ENCODE peak calls at places on chromosomes 3 and 15, in ten cellular contexts. O, Z, Q, K, F, L, J, S, P and T are unnamed samples.

GRCh38 chr3:45644063-45644462 is 45.1 kb upstream of the SACM1L start:
- DNase-seq in S (no peak), P (no peak), K (no peak), J (no peak), Z (peak), O (no peak), Q (no peak), L (no peak), F (no peak), T (no peak)

GRCh38 chr3:24351779-24352469 is 142.7 kb downstream of the THRB start:
- DNase-seq in L (no peak), S (no peak), P (no peak), F (no peak), Q (no peak), J (no peak), Z (peak), K (peak), O (no peak), T (no peak)

GRCh38 chr3:73561494-73561893 is 63.2 kb downstream of the PDZRN3 start:
- DNase-seq in L (no peak), J (no peak), Q (no peak), Z (no peak), P (no peak), F (no peak), K (no peak), S (no peak), O (no peak), T (no peak)

GRCh38 chr15:91021516-91022074 is 799 bp downstream of the VPS33B start:
- DNase-seq in J (no peak), K (no peak), P (no peak), S (no peak), Q (peak), F (no peak), Z (peak), L (no peak), O (no peak), T (no peak)

GRCh38 chr3:97793415-97794019 is 28.3 kb upstream of the CRYBG3 start:
- DNase-seq in J (no peak), K (no peak), Z (peak), L (no peak), S (no peak), Q (no peak), P (peak), O (peak), F (no peak), T (peak)

GRCh38 chr3:159866201-159866746 is 122.4 kb upstream of the IL12A start:
- DNase-seq in L (no peak), Q (no peak), S (no peak), J (no peak), F (no peak), P (no peak), Z (peak), O (no peak), K (no peak), T (no peak)

GRCh38 chr3:153897842-153898241 is 223.3 kb upstream of the ARHGEF26 start:
- DNase-seq in F (no peak), L (no peak), S (no peak), O (peak), K (no peak), Q (no peak), P (no peak), J (no peak), Z (no peak), T (no peak)

GRCh38 chr15:35507932-35508638 is 37.9 kb downstream of the DPH6 start:
- DNase-seq in P (peak), O (no peak), J (no peak), K (no peak), Z (no peak), S (no peak), F (no peak), L (no peak), Q (no peak), T (no peak)

GRCh38 chr3:55164876-55165275 is 237.0 kb upstream of the LRTM1 start:
- DNase-seq in L (no peak), K (no peak), J (no peak), F (no peak), O (no peak), P (no peak), Z (peak), S (no peak), Q (no peak), T (no peak)

GRCh38 chr15:68210821-68211655 is 5.9 kb upstream of the CALML4 start:
- DNase-seq in K (no peak), S (peak), J (peak), Z (peak), Q (peak), P (peak), F (peak), O (peak), L (peak), T (no peak)

GRCh38 chr15:58537033-58537432 is 105.2 kb downstream of the LIPC start:
- DNase-seq in K (no peak), L (no peak), Z (no peak), Q (no peak), J (no peak), O (no peak), F (no peak), S (no peak), P (no peak), T (no peak)

GRCh38 chr3:129313983-129314756 is 35.5 kb downstream of the HMCES start:
- DNase-seq in P (no peak), L (no peak), Z (peak), S (no peak), J (no peak), O (no peak), Q (peak), F (no peak), K (no peak), T (no peak)

GRCh38 chr3:46076606-46077005 is 49.3 kb upstream of the XCR1 start:
- DNase-seq in J (no peak), Q (no peak), Z (no peak), P (no peak), L (no peak), O (no peak), K (no peak), F (no peak), S (no peak), T (no peak)

GRCh38 chr3:168088106-168088722 is 7.5 kb downstream of the GOLIM4 start:
- DNase-seq in P (peak), F (no peak), Q (peak), Z (peak), J (no peak), S (no peak), O (no peak), L (peak), K (no peak), T (no peak)

GRCh38 chr3:72080800-72081199 is 295.9 kb upstream of the PROK2 start:
- DNase-seq in Z (no peak), S (no peak), K (no peak), F (no peak), P (no peak), O (no peak), Q (no peak), J (no peak), L (no peak), T (no peak)

GRCh38 chr15:101115887-101116680 is 135.8 kb downstream of the CHSY1 start:
- DNase-seq in S (no peak), Z (peak), F (no peak), L (no peak), P (no peak), J (no peak), K (no peak), O (no peak), Q (no peak), T (no peak)

GRCh38 chr3:110680365-110680909 is 391.2 kb upstream of the NECTIN3 start:
- DNase-seq in J (no peak), F (no peak), O (no peak), K (no peak), P (no peak), Z (peak), S (no peak), Q (no peak), L (no peak), T (no peak)

GRCh38 chr3:5731100-5731499 is 543.6 kb downstream of the EDEM1 start:
- DNase-seq in F (no peak), L (no peak), S (no peak), J (no peak), K (no peak), Z (no peak), O (no peak), Q (no peak), P (no peak), T (no peak)